ENCODE peak calls at places on chromosomes 1 and 21, in five cellular contexts. Z is CD8-positive, alpha-beta T cell; A is GM13976; F is psoas muscle; O is AG09319. S is an unnamed sample.
A peak's percentile ranks its signal among the peaks of the same experiment; 100 is the strongest.

GRCh38 chr1:218592688-218593087 is 247.6 kb downstream of the TGFB2 start:
- DNase-seq in Z (no peak), A (no peak), F (no peak), O (no peak), S (no peak)

GRCh38 chr1:59409525-59409924 is 112.6 kb downstream of the FGGY start:
- DNase-seq in Z (no peak), A (no peak), F (no peak), O (no peak), S (no peak)

GRCh38 chr1:226497276-226497833 is 51.2 kb upstream of the STUM start:
- DNase-seq in Z (no peak), A (no peak), F (no peak), O (no peak), S (no peak)

GRCh38 chr21:38950388-38951094 is 144.8 kb downstream of the ETS2 start:
- DNase-seq in Z (no peak), A (no peak), F (no peak), O (no peak), S (no peak)

GRCh38 chr1:5497471-5497870 is 494.8 kb downstream of the NPHP4 start:
- DNase-seq in Z (no peak), A (no peak), F (no peak), O (no peak), S (no peak)

GRCh38 chr1:180540697-180541594 is 17.8 kb upstream of the OVAAL start:
- DNase-seq in Z (no peak), A (no peak), F (peak; percentile 34), O (no peak), S (no peak)

GRCh38 chr1:35481229-35481628 is 76.0 kb downstream of the KIAA0319L start:
- DNase-seq in Z (no peak), A (no peak), F (no peak), O (no peak), S (no peak)

GRCh38 chr1:166165661-166166399 is 971 bp downstream of the FAM78B start:
- DNase-seq in Z (no peak), A (peak; percentile 42), F (no peak), O (no peak), S (no peak)

GRCh38 chr1:50373532-50373931 is 49.7 kb downstream of the DMRTA2 start:
- DNase-seq in Z (no peak), A (no peak), F (no peak), O (no peak), S (no peak)

GRCh38 chr1:74480068-74480467 is 32.3 kb downstream of the LRRC53 start:
- DNase-seq in Z (no peak), A (no peak), F (no peak), O (no peak), S (no peak)

GRCh38 chr21:36854391-36854790 is 112.1 kb downstream of the HLCS start:
- DNase-seq in Z (peak; percentile 14), A (peak; percentile 55), F (no peak), O (no peak), S (no peak)

GRCh38 chr1:191368891-191369654 is 789.2 kb upstream of the RGS18 start:
- DNase-seq in Z (no peak), A (no peak), F (no peak), O (no peak), S (no peak)

DNA sequence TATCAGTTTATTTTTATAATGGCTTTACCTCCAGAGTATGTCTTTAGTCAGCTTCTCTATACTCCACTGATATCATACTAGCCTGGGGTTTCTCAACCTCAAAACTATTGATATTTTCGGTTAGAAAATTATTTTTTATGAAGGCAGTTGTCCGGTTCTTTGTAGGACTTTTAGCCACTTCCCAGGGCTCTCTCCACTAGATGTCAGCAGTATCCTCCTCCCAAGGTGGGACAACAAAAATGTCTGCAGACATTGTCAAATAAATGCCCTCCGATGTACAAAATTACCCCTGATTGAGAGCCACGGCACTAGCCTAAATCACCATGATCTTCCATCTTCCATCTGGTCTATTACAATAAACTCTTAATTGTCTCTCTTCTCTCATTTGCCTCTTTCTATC is 4.1 kb upstream of the GRIK1 start:
- DNase-seq in Z (no peak), A (no peak), F (no peak), O (no peak), S (no peak)
- TF ChIP-seq CTCF in Z (no peak), A (no peak), F (no peak), O (no peak), S (no peak)

GRCh38 chr1:105462308-105462707 is 1594.2 kb upstream of the PRMT6 start:
- DNase-seq in Z (no peak), A (no peak), F (no peak), O (no peak), S (no peak)
- TF ChIP-seq CTCF in Z (no peak), A (no peak), F (no peak), O (no peak), S (no peak)

DNA sequence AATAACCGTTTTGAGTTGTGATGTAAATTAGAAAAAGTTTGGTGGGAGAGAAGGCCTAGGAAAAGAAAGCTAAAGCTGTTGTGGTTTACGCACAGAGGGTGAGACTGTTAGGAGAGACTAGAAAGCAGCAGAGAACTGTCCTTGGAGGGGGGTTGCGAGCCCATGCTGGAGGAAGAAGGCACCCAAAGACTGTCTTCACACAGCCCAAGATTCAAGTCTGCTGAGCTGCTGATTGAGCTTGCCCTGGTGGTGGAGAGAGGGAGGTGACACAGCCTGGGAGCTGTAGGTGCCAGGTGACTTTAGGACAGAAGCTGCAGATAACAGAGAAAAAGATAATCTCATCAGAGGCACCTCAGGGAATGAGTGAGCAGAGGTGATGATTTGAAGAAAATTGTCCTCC is 18.3 kb upstream of the TLR5 start:
- DNase-seq in Z (no peak), A (no peak), F (no peak), O (no peak), S (no peak)
- TF ChIP-seq CTCF in Z (no peak), A (no peak), F (no peak), O (no peak), S (no peak)

GRCh38 chr1:187383366-187383765 is 554.6 kb downstream of the PLA2G4A start:
- DNase-seq in Z (no peak), A (no peak), F (no peak), O (no peak), S (no peak)
- TF ChIP-seq CTCF in Z (no peak), A (no peak), F (no peak), O (no peak), S (no peak)

DNA sequence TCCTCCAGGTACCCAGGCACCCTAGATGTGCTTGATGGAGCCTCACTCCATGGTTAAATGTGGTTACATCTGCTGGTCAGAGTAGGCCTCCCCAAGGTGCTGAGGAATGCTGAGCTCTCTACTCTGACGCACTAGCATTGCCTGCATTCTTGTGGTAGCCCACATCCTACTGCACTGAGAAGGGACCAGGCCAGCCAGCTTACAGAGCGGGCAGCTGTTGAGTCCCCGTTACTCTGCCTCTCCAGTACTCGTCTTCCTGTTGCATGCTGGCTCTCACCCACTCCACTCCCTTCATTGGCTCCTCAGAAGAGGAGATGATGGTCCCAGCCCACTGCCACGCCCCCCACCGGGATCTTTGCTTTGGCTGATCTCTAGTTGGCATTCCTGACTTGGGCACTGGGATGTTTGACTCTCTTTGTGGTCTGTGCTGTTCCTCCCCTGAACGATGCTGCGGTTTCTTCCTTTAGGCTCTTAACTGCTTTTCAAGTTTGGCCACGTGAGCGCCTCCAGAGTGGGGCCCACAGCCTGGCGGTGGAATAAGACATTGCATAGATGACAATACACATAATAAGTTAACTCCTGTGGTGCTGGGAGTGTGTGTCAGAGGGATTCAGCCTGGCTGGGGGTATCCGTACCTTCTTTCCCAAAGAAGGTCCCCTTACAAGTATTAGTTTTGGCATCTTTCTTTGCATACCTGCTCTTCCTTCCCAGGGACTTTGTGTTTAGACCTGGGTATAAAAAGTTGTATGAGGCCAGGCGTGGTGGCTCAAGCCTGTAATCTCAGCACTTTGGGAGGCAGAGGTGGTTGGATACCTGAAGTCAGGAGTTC is 18.6 kb downstream of the AZIN2 start:
- DNase-seq in Z (peak; percentile 66), A (peak; percentile 57), F (peak; percentile 61), O (peak; percentile 100), S (peak; percentile 58)
- TF ChIP-seq CTCF in Z (peak; percentile 61), A (no peak), F (no peak), O (peak; percentile 57), S (peak; percentile 21)

S was measured in natural killer cell.